ENCODE peak calls at places on chromosomes 4 and X, in seven cellular contexts. H is Peyer's patch, N is transverse colon, U is psoas muscle, K is kidney, M is stomach, B is SK-N-SH. A is an unnamed sample.
A peak's percentile ranks its signal among the peaks of the same experiment; 100 is the strongest.

GRCh38 chr4:174503079-174503724 is 19.1 kb downstream of the HPGD start:
- DNase-seq in U (no peak), N (peak; percentile 53), K (no peak), H (peak; percentile 67), B (no peak), M (no peak), A (no peak)

GRCh38 chr4:42357325-42357724 is 40.0 kb upstream of the SHISA3 start:
- DNase-seq in H (no peak), M (no peak), B (no peak), K (peak; percentile 32), N (no peak), U (no peak), A (no peak)

GRCh38 chr4:926538-926937 is 5.6 kb downstream of the GAK start:
- DNase-seq in N (peak; percentile 47), U (peak; percentile 53), H (peak; percentile 62), M (peak; percentile 62), K (no peak), B (peak; percentile 49), A (no peak)

GRCh38 chrX:24561121-24561520 is 86.0 kb downstream of the PCYT1B start:
- DNase-seq in M (no peak), K (no peak), H (no peak), U (no peak), B (peak; percentile 8), N (no peak), A (no peak)

GRCh38 chrX:115499112-115499805 is 61.7 kb upstream of the PLS3 start:
- DNase-seq in H (no peak), K (no peak), B (no peak), U (no peak), N (no peak), M (no peak), A (no peak)

GRCh38 chr4:14180166-14180565 is 552.6 kb upstream of the BOD1L1 start:
- DNase-seq in B (no peak), U (no peak), K (no peak), M (no peak), H (no peak), N (no peak), A (no peak)

GRCh38 chrX:51026862-51027261 is 116.3 kb downstream of the BMP15 start:
- DNase-seq in K (no peak), B (no peak), H (no peak), M (no peak), U (no peak), N (no peak), A (no peak)

GRCh38 chr4:110970642-110971041 is 347.8 kb upstream of the PITX2 start:
- DNase-seq in B (no peak), K (no peak), M (peak; percentile 26), U (peak; percentile 41), H (peak; percentile 72), N (peak; percentile 68), A (no peak)

GRCh38 chrX:3345281-3346081 is 971 bp downstream of the MXRA5 start:
- DNase-seq in U (peak; percentile 61), M (peak; percentile 58), H (peak; percentile 46), N (no peak), B (peak; percentile 16), K (peak; percentile 87), A (no peak)

GRCh38 chr4:129446074-129446473 is 350.1 kb downstream of the C4orf33 start:
- DNase-seq in U (no peak), B (no peak), H (no peak), N (no peak), K (peak; percentile 46), M (no peak), A (no peak)

GRCh38 chr4:71188951-71189350 is 149.9 kb upstream of the SLC4A4 start:
- DNase-seq in H (no peak), N (no peak), U (no peak), M (no peak), B (no peak), K (no peak), A (no peak)

GRCh38 chr4:2093265-2093664 is 34.1 kb downstream of the NAT8L start:
- DNase-seq in K (no peak), H (no peak), U (no peak), N (no peak), B (no peak), M (peak; percentile 7), A (peak; percentile 22)

GRCh38 chr4:87557348-87557747 is 28.2 kb upstream of the SPARCL1 start:
- DNase-seq in K (no peak), B (no peak), H (no peak), N (no peak), U (no peak), M (no peak), A (no peak)

GRCh38 chr4:120733968-120734367 is 188.6 kb downstream of the PRDM5 start:
- DNase-seq in M (no peak), N (no peak), K (no peak), H (no peak), B (no peak), U (no peak), A (no peak)

GRCh38 chrX:115898382-115899001 is 272.1 kb upstream of the AGTR2 start:
- DNase-seq in H (peak; percentile 93), K (peak; percentile 82), B (peak; percentile 37), N (peak; percentile 89), U (peak; percentile 81), M (peak; percentile 92), A (peak; percentile 86)

GRCh38 chr4:180827193-180827592 is 1416.0 kb upstream of the TENM3 start:
- DNase-seq in B (no peak), M (no peak), N (no peak), H (no peak), K (no peak), U (no peak), A (no peak)

GRCh38 chr4:147039991-147040575 is 94.4 kb upstream of the TTC29 start:
- DNase-seq in N (no peak), U (no peak), B (peak; percentile 44), H (no peak), K (no peak), M (no peak), A (no peak)

GRCh38 chr4:42280327-42281095 is 116.8 kb upstream of the SHISA3 start:
- DNase-seq in K (no peak), N (no peak), M (no peak), U (no peak), H (no peak), B (peak; percentile 58), A (no peak)

GRCh38 chrX:150941580-150941979 is 41.6 kb upstream of the HMGB3 start:
- DNase-seq in H (no peak), M (no peak), K (no peak), N (no peak), B (no peak), U (no peak), A (no peak)

GRCh38 chrX:150944233-150944632 is 38.9 kb upstream of the HMGB3 start:
- DNase-seq in H (no peak), U (no peak), N (no peak), K (no peak), M (no peak), B (no peak), A (no peak)

GRCh38 chrX:150940844-150941495 is 42.2 kb upstream of the HMGB3 start:
- DNase-seq in H (no peak), K (no peak), U (no peak), M (no peak), B (no peak), N (peak; percentile 32), A (no peak)

DNA sequence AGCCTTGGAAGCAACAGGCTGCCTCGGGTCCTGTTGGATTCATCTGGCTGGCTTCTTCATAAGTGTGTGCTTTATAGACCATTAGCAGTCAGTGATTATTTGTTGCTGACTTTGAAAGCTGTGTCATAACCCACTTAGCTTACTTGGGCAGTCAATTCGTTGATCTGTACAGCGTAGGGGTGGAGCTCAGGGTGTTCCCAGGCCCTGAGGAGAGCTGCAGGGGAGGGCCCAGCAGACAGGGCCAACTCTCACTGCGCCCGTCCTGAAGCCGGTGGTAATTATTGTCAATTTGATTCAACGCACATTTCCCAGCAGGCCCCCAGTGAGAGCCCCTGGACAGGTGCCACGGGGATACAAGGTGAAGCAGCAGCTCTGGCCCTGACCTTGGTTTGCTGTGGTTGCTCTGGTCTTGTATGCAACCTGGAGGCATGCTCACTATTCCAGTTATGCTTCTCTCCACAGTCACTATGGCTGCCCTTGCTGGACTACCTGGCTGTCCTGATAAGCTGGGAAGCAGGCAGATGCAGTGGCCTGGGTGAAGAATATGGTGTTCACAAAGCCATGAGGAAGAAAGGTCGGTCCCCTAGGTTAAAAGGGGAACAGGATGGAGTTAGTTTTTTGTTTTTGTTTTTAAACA is 40.1 kb upstream of the HMGB3 start:
- DNase-seq in B (no peak), N (peak; percentile 33), M (no peak), K (no peak), U (no peak), H (no peak), A (no peak)
- H3K36me3 ChIP-seq in B (no peaks in the 10 kb centered on the region), N (no peaks in the 10 kb centered on the region), M (no peaks in the 10 kb centered on the region), K (no peaks in the 10 kb centered on the region), U (no peaks in the 10 kb centered on the region), H (no peaks in the 10 kb centered on the region), A (no peaks in the 10 kb centered on the region)

GRCh38 chrX:40064055-40064597 is 33.6 kb downstream of the BCOR start:
- DNase-seq in H (no peak), K (no peak), B (peak; percentile 61), N (no peak), U (no peak), M (no peak), A (no peak)

GRCh38 chrX:40068048-40068447 is 29.7 kb downstream of the BCOR start:
- DNase-seq in U (no peak), N (no peak), M (no peak), K (no peak), B (no peak), H (no peak), A (no peak)

GRCh38 chrX:40065291-40066046 is 32.3 kb downstream of the BCOR start:
- DNase-seq in H (no peak), B (no peak), M (no peak), K (no peak), U (peak; percentile 51), N (no peak), A (no peak)

GRCh38 chrX:40063555-40063954 is 34.2 kb downstream of the BCOR start:
- DNase-seq in M (no peak), N (no peak), B (no peak), H (no peak), K (no peak), U (no peak), A (no peak)

GRCh38 chrX:40066700-40067099 is 31.1 kb downstream of the BCOR start:
- DNase-seq in U (no peak), B (no peak), K (no peak), N (no peak), M (no peak), H (no peak), A (no peak)
- H3K36me3 ChIP-seq in U (peaks cover 3% of the 10 kb centered on the region), B (peaks cover 49% of the 10 kb centered on the region), K (peaks cover 23% of the 10 kb centered on the region), N (no peaks in the 10 kb centered on the region), M (peaks cover 15% of the 10 kb centered on the region), H (no peaks in the 10 kb centered on the region), A (peaks cover 25% of the 10 kb centered on the region)

GRCh38 chr4:184768296-184768695 is 34.4 kb upstream of the CENPU start:
- DNase-seq in H (no peak), K (no peak), N (no peak), M (no peak), B (no peak), U (no peak), A (no peak)
- H3K36me3 ChIP-seq in H (no peaks in the 10 kb centered on the region), K (peaks cover 72% of the 10 kb centered on the region), N (peaks cover 30% of the 10 kb centered on the region), M (peaks cover 27% of the 10 kb centered on the region), B (peaks cover 31% of the 10 kb centered on the region), U (peaks cover 26% of the 10 kb centered on the region), A (peaks cover 37% of the 10 kb centered on the region)

DNA sequence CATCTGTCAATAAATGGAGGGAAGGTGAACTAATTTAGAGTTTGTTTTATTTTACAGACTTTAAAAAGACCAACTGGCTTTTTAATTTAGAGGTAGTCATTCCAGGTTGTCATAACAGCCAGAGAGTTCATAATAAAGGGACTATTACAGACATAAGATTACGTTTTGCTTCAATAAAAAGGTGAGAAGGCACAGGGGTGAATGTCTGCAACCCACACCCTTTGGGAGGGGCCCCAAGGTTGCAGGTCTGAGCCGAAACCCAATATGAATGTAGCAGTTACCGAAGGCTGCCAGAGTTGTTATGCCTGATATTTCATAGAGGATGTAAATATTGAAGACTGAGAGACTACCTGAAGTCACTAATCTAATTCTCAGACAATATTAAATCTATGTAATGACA is 329.7 kb upstream of the GALNT7 start:
- DNase-seq in U (no peak), H (no peak), N (no peak), M (no peak), K (no peak), B (no peak), A (no peak)
- H3K36me3 ChIP-seq in U (no peaks in the 10 kb centered on the region), H (no peaks in the 10 kb centered on the region), N (no peaks in the 10 kb centered on the region), M (no peaks in the 10 kb centered on the region), K (no peaks in the 10 kb centered on the region), B (no peaks in the 10 kb centered on the region), A (no peaks in the 10 kb centered on the region)

A was measured in lung.